ENCODE peak calls at places on chromosomes 4 and X, in seven cellular contexts. N is testis, G is body of pancreas, C is mammary epithelial cell, S is H9, T is left lung, B is pancreas. M is an unnamed sample.
A peak's percentile ranks its signal among the peaks of the same experiment; 100 is the strongest.

GRCh38 chrX:114500622-114501021 is 83.3 kb upstream of the HTR2C start:
- DNase-seq in N (no peak), G (no peak), C (no peak), S (no peak), T (no peak), B (no peak), M (no peak)

GRCh38 chrX:37454537-37455285 is 105.5 kb downstream of the PRRG1 start:
- DNase-seq in N (no peak), G (no peak), C (peak; percentile 82), S (peak; percentile 48), T (no peak), B (no peak), M (peak; percentile 85)

GRCh38 chrX:112270991-112271390 is 188.4 kb upstream of the TRPC5 start:
- DNase-seq in N (no peak), G (no peak), C (no peak), S (no peak), T (no peak), B (no peak), M (no peak)

GRCh38 chrX:75230296-75230695 is 43.6 kb upstream of the UPRT start:
- DNase-seq in N (no peak), G (no peak), C (no peak), S (no peak), T (no peak), B (no peak), M (no peak)

GRCh38 chrX:136738049-136738729 is 42.5 kb downstream of the ARHGEF6 start:
- DNase-seq in N (no peak), G (no peak), C (no peak), S (no peak), T (no peak), B (no peak), M (no peak)

GRCh38 chrX:136794080-136794479 is 13.3 kb upstream of the ARHGEF6 start:
- DNase-seq in N (no peak), G (no peak), C (no peak), S (no peak), T (no peak), B (no peak), M (no peak)

GRCh38 chr4:1764670-1765069 is 28.4 kb upstream of the FGFR3 start:
- DNase-seq in N (no peak), G (no peak), C (no peak), S (no peak), T (no peak), B (no peak), M (no peak)

GRCh38 chr4:1379351-1379781 is 26.9 kb downstream of the NKX1-1 start:
- DNase-seq in N (no peak), G (peak; percentile 93), C (no peak), S (no peak), T (peak; percentile 80), B (peak; percentile 84), M (no peak)

GRCh38 chrX:10208281-10208856 is 51.6 kb downstream of the CLCN4 start:
- DNase-seq in N (no peak), G (no peak), C (no peak), S (no peak), T (no peak), B (no peak), M (no peak)

GRCh38 chr4:30754021-30754420 is 33.9 kb downstream of the PCDH7 start:
- DNase-seq in N (no peak), G (no peak), C (peak; percentile 63), S (no peak), T (no peak), B (no peak), M (peak; percentile 84)

DNA sequence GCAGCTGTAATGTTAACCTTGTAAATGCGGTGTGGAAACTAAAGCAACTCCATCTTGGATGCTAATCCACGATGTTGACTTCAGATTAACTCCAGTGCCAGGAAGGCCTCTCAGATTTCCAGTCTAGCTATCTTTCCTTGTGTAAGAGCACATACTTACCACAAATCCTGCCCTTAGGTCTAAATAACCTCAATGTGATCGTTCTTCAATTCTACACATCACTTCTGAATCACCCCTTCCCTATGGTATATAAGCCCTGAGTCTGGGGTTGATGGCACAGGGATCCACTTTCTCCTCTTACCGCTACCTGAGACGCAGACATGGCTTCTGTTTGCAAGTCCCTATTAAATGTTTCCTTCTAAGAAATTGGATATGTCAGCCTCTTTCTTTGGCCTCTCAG is 17.5 kb upstream of the ZNF41 start:
- DNase-seq in N (no peak), G (no peak), C (no peak), S (no peak), T (no peak), B (no peak), M (peak; percentile 46)
- H3K27me3 ChIP-seq in N (no peaks in the 10 kb centered on the region), G (no peaks in the 10 kb centered on the region), C (no peaks in the 10 kb centered on the region), S (no peaks in the 10 kb centered on the region), T (no peaks in the 10 kb centered on the region), B (no peaks in the 10 kb centered on the region), M (no peaks in the 10 kb centered on the region)

GRCh38 chrX:30275498-30275897 is 28.6 kb downstream of the MAGEB1 start:
- DNase-seq in N (no peak), G (no peak), C (peak; percentile 6), S (no peak), T (no peak), B (no peak), M (peak; percentile 21)
- TF ChIP-seq CTCF in N (peak; percentile 30), G (peak; percentile 41), C (peak; percentile 52), S (peak; percentile 62), T (no peak), B (no peak), M (peak; percentile 32)

GRCh38 chrX:155505296-155505695 is 46.9 kb upstream of the F8A3 start:
- DNase-seq in N (no peak), G (no peak), C (no peak), S (no peak), T (no peak), B (no peak), M (no peak)
- H3K27me3 ChIP-seq in N (no peaks in the 10 kb centered on the region), G (no peaks in the 10 kb centered on the region), C (no peaks in the 10 kb centered on the region), S (no peaks in the 10 kb centered on the region), T (no peaks in the 10 kb centered on the region), B (no peaks in the 10 kb centered on the region), M (no peaks in the 10 kb centered on the region)

GRCh38 chr4:172662113-172662512 is 506.5 kb upstream of the GALNT7 start:
- DNase-seq in N (no peak), G (no peak), C (no peak), S (no peak), T (no peak), B (no peak), M (no peak)
- TF ChIP-seq CTCF in N (no peak), G (no peak), C (no peak), S (no peak), T (no peak), B (no peak), M (no peak)

GRCh38 chrX:20715176-20715575 is 448.5 kb upstream of the RPS6KA3 start:
- DNase-seq in N (no peak), G (no peak), C (no peak), S (no peak), T (no peak), B (no peak), M (no peak)
- H3K27me3 ChIP-seq in N (no peaks in the 10 kb centered on the region), G (no peaks in the 10 kb centered on the region), C (no peaks in the 10 kb centered on the region), S (no peaks in the 10 kb centered on the region), T (no peaks in the 10 kb centered on the region), B (no peaks in the 10 kb centered on the region), M (no peaks in the 10 kb centered on the region)

GRCh38 chr4:161564230-161564834 is 599.5 kb downstream of the FSTL5 start:
- DNase-seq in N (no peak), G (no peak), C (no peak), S (no peak), T (no peak), B (no peak), M (peak; percentile 40)
- TF ChIP-seq CTCF in N (no peak), G (no peak), C (peak; percentile 41), S (peak; percentile 64), T (no peak), B (no peak), M (no peak)

DNA sequence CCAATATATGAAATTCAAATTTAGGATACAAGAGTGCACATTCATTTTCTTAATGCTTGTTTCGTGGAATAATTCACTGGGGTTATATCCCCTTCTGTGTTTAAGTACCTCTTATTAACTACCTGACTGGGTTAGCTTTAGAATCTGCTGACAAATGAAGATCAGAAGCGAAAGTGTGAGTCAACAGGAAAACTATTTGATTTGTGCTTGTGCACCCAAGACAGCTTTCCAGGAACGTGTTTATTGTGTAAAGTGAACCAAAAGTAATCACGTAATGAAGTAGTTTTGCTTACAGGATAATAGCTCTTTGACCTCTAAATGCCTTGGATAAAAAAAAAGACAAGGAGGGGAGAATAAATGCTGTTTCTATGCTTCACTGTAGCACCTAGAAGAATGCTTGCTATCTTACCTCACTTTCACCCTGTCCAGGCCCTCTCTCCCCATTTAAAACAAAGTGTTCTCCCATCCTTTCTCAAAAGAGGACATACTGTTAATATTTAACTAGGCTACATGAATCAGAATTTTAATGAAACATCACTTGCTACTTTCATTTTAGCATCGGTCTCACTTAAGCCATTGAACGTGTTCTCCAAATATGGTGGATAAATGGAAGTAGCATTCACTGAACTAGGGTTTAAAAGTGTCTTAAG is 141.9 kb downstream of the THOC2 start:
- DNase-seq in N (no peak), G (no peak), C (peak; percentile 32), S (no peak), T (no peak), B (no peak), M (peak; percentile 77)
- H3K27me3 ChIP-seq in N (no peaks in the 10 kb centered on the region), G (no peaks in the 10 kb centered on the region), C (no peaks in the 10 kb centered on the region), S (no peaks in the 10 kb centered on the region), T (no peaks in the 10 kb centered on the region), B (no peaks in the 10 kb centered on the region), M (no peaks in the 10 kb centered on the region)

DNA sequence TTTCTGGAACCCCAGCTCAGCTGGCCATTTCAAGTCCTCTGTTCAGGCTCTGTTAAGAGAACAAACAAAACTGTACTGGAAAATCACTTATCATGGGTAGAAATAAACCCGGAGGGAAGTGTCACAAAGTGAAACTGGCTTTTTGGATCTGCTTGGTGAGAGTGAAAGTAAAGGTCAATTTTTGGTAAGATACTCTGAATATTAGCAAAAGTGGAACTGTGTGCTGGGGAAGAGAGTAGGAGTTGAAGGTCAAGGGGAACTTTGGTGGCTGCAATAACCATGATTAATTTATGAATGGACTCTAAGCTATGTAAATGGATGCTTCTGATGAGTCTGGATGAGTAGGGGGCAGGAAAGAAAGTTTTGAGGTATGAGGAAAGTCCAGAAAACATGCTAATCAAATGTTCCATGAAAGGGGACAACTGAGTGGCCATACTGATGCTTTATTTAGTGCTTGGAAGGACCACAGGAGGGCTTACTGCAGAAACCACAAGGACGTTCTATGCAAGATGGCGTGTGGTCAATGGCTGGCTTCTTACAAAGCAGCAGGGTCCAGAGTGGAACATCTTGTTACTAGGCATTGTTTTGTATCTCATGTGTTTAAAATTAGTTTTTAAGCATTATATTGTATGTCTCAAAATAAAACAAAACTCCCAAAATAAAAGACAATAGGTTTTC is 36.8 kb upstream of the TNIP3 start:
- DNase-seq in N (no peak), G (no peak), C (no peak), S (no peak), T (no peak), B (no peak), M (no peak)
- TF ChIP-seq CTCF in N (no peak), G (no peak), C (no peak), S (no peak), T (no peak), B (no peak), M (no peak)

GRCh38 chr4:70538869-70539268 is 20.5 kb downstream of the AMTN start:
- DNase-seq in N (no peak), G (no peak), C (no peak), S (no peak), T (no peak), B (no peak), M (no peak)
- H3K27me3 ChIP-seq in N (no peaks in the 10 kb centered on the region), G (no peaks in the 10 kb centered on the region), C (no peaks in the 10 kb centered on the region), S (no peaks in the 10 kb centered on the region), T (no peaks in the 10 kb centered on the region), B (no peaks in the 10 kb centered on the region), M (no peaks in the 10 kb centered on the region)

M was measured in bronchial epithelial cell.